ENCODE peak calls at places on chromosomes 16 and 17, in four cellular contexts. F is NCI-H1105 treated with DMSO at 0.1 percent for 48 hours, W is GM13976, V is AG09309. T is an unnamed sample.

GRCh38 chr17:35612924-35613521 is 25.9 kb downstream of the AP2B1 start:
- DNase-seq in F (peak), W (peak), V (no peak), T (no peak)

GRCh38 chr16:30893744-30894539 is at the start of gene BCL7C:
- DNase-seq in F (peak), W (peak), V (peak), T (peak)

GRCh38 chr16:64174327-64174726 is 947.5 kb downstream of the CDH11 start:
- DNase-seq in F (no peak), W (no peak), V (no peak), T (no peak)

GRCh38 chr17:4672726-4673125 is 31.2 kb downstream of the PELP1 start:
- DNase-seq in F (no peak), W (no peak), V (no peak), T (no peak)

GRCh38 chr17:76408037-76408849 is 23.8 kb downstream of the SPHK1 start:
- DNase-seq in F (peak), W (peak), V (no peak), T (peak)

GRCh38 chr16:68744744-68745280 is 7.7 kb downstream of the CDH1 start:
- DNase-seq in F (peak), W (no peak), V (no peak), T (no peak)

GRCh38 chr17:57899822-57900221 is 50.0 kb upstream of the MRPS23 start:
- DNase-seq in F (no peak), W (no peak), V (no peak), T (no peak)

GRCh38 chr16:55948230-55948629 is 73.1 kb upstream of the CES5A start:
- DNase-seq in F (peak), W (no peak), V (no peak), T (peak)

GRCh38 chr16:89422905-89423630 is 67.3 kb downstream of the ANKRD11 start:
- DNase-seq in F (no peak), W (peak), V (no peak), T (no peak)

GRCh38 chr17:69717214-69717613 is 302.7 kb downstream of the MAP2K6 start:
- DNase-seq in F (no peak), W (no peak), V (no peak), T (no peak)

GRCh38 chr17:42116705-42117396 is 4.3 kb downstream of the KAT2A start:
- DNase-seq in F (peak), W (peak), V (peak), T (peak)

GRCh38 chr17:36578671-36579070 is 13.0 kb upstream of the DHRS11 start:
- DNase-seq in F (no peak), W (no peak), V (no peak), T (no peak)

GRCh38 chr17:60473788-60474187 is 51.5 kb downstream of the CHCT1 start:
- DNase-seq in F (no peak), W (no peak), V (peak), T (no peak)

GRCh38 chr16:13856811-13857511 is 63.0 kb upstream of the ERCC4 start:
- DNase-seq in F (no peak), W (no peak), V (no peak), T (no peak)

GRCh38 chr17:37643829-37644228 is 583 bp upstream of the DDX52 start:
- DNase-seq in F (peak), W (no peak), V (no peak), T (no peak)

GRCh38 chr17:2532146-2532720 is 20.5 kb upstream of the METTL16 start:
- DNase-seq in F (no peak), W (no peak), V (no peak), T (no peak)

GRCh38 chr17:81400154-81400938 is 5.1 kb downstream of the BAHCC1 start:
- DNase-seq in F (no peak), W (no peak), V (no peak), T (no peak)

GRCh38 chr16:85228970-85229430 is 116.7 kb upstream of the CIBAR2 start:
- DNase-seq in F (no peak), W (no peak), V (no peak), T (no peak)

GRCh38 chr17:28413804-28414203 is 7.8 kb upstream of the SLC46A1 start:
- DNase-seq in F (no peak), W (no peak), V (no peak), T (no peak)